ENCODE peak calls at places on chromosomes 2 and 18, in six cellular contexts. One of them, this sample, is unnamed.

GRCh38 chr2:86518498-86518897 is 44.7 kb downstream of the CHMP3 start:
- DNase-seq in memory B cell: no peak
- DNase-seq in heart right ventricle: peak; percentile 36
- DNase-seq in NCI-H2029 treated with DMSO at 0.1 percent for 48 hours: no peak
- DNase-seq in T follicular helper cell: peak; percentile 10
- DNase-seq in WTC11: peak; percentile 28
- DNase-seq in this sample: no peak

GRCh38 chr2:71713581-71714580 is 260.5 kb downstream of the DYSF start:
- DNase-seq in T follicular helper cell: no peak
- DNase-seq in WTC11: no peak
- DNase-seq in heart right ventricle: no peak
- DNase-seq in memory B cell: no peak
- DNase-seq in NCI-H2029 treated with DMSO at 0.1 percent for 48 hours: no peak
- DNase-seq in this sample: peak; percentile 74

GRCh38 chr2:85175369-85176299 is 42.4 kb downstream of the TCF7L1 start:
- DNase-seq in T follicular helper cell: no peak
- DNase-seq in WTC11: no peak
- DNase-seq in memory B cell: no peak
- DNase-seq in heart right ventricle: peak; percentile 43
- DNase-seq in NCI-H2029 treated with DMSO at 0.1 percent for 48 hours: peak; percentile 87
- DNase-seq in this sample: peak; percentile 80

GRCh38 chr2:74919827-74920226 is 38.6 kb upstream of the POLE4 start:
- DNase-seq in NCI-H2029 treated with DMSO at 0.1 percent for 48 hours: no peak
- DNase-seq in heart right ventricle: peak; percentile 36
- DNase-seq in WTC11: peak; percentile 89
- DNase-seq in memory B cell: peak; percentile 82
- DNase-seq in T follicular helper cell: peak; percentile 51
- DNase-seq in this sample: peak; percentile 77

GRCh38 chr2:83055338-83056010 is 1403.6 kb downstream of the SUCLG1 start:
- DNase-seq in T follicular helper cell: no peak
- DNase-seq in memory B cell: no peak
- DNase-seq in WTC11: no peak
- DNase-seq in NCI-H2029 treated with DMSO at 0.1 percent for 48 hours: no peak
- DNase-seq in heart right ventricle: no peak
- DNase-seq in this sample: peak; percentile 14

GRCh38 chr2:217612920-217613319 is 389.9 kb downstream of the TNS1 start:
- DNase-seq in WTC11: no peak
- DNase-seq in heart right ventricle: no peak
- DNase-seq in memory B cell: no peak
- DNase-seq in T follicular helper cell: no peak
- DNase-seq in NCI-H2029 treated with DMSO at 0.1 percent for 48 hours: no peak
- DNase-seq in this sample: no peak

GRCh38 chr18:42053188-42053781 is 98.3 kb downstream of the PIK3C3 start:
- DNase-seq in T follicular helper cell: peak; percentile 42
- DNase-seq in heart right ventricle: peak; percentile 45
- DNase-seq in WTC11: peak; percentile 52
- DNase-seq in NCI-H2029 treated with DMSO at 0.1 percent for 48 hours: peak; percentile 13
- DNase-seq in memory B cell: peak; percentile 28
- DNase-seq in this sample: peak; percentile 35

GRCh38 chr2:64952896-64953482 is 36.2 kb upstream of the SLC1A4 start:
- DNase-seq in memory B cell: no peak
- DNase-seq in NCI-H2029 treated with DMSO at 0.1 percent for 48 hours: no peak
- DNase-seq in WTC11: no peak
- DNase-seq in T follicular helper cell: no peak
- DNase-seq in heart right ventricle: no peak
- DNase-seq in this sample: peak; percentile 61

GRCh38 chr2:172282944-172283343 is 144.4 kb upstream of the ITGA6 start:
- DNase-seq in T follicular helper cell: no peak
- DNase-seq in heart right ventricle: no peak
- DNase-seq in NCI-H2029 treated with DMSO at 0.1 percent for 48 hours: no peak
- DNase-seq in WTC11: no peak
- DNase-seq in memory B cell: no peak
- DNase-seq in this sample: peak; percentile 64

GRCh38 chr2:64400103-64400728 is 53.7 kb upstream of the LGALSL start:
- DNase-seq in T follicular helper cell: no peak
- DNase-seq in WTC11: no peak
- DNase-seq in memory B cell: no peak
- DNase-seq in NCI-H2029 treated with DMSO at 0.1 percent for 48 hours: no peak
- DNase-seq in heart right ventricle: no peak
- DNase-seq in this sample: no peak

GRCh38 chr2:15899751-15900493 is 40.4 kb upstream of the MYCN start:
- DNase-seq in NCI-H2029 treated with DMSO at 0.1 percent for 48 hours: no peak
- DNase-seq in WTC11: no peak
- DNase-seq in T follicular helper cell: no peak
- DNase-seq in memory B cell: no peak
- DNase-seq in heart right ventricle: no peak
- DNase-seq in this sample: no peak

GRCh38 chr2:79984476-79984875 is 320.1 kb downstream of the LRRTM1 start:
- DNase-seq in WTC11: no peak
- DNase-seq in heart right ventricle: no peak
- DNase-seq in T follicular helper cell: no peak
- DNase-seq in NCI-H2029 treated with DMSO at 0.1 percent for 48 hours: no peak
- DNase-seq in memory B cell: no peak
- DNase-seq in this sample: peak; percentile 36

GRCh38 chr2:27238976-27239375 is 21.8 kb downstream of the CAD start:
- DNase-seq in T follicular helper cell: no peak
- DNase-seq in heart right ventricle: no peak
- DNase-seq in memory B cell: no peak
- DNase-seq in NCI-H2029 treated with DMSO at 0.1 percent for 48 hours: no peak
- DNase-seq in WTC11: no peak
- DNase-seq in this sample: no peak

GRCh38 chr18:36309436-36310391 is 12.2 kb downstream of the FHOD3 start:
- DNase-seq in T follicular helper cell: no peak
- DNase-seq in memory B cell: no peak
- DNase-seq in WTC11: no peak
- DNase-seq in NCI-H2029 treated with DMSO at 0.1 percent for 48 hours: no peak
- DNase-seq in heart right ventricle: no peak
- DNase-seq in this sample: peak; percentile 80

GRCh38 chr18:79283341-79283879 is 112.3 kb upstream of the NFATC1 start:
- DNase-seq in T follicular helper cell: no peak
- DNase-seq in memory B cell: no peak
- DNase-seq in WTC11: no peak
- DNase-seq in heart right ventricle: no peak
- DNase-seq in NCI-H2029 treated with DMSO at 0.1 percent for 48 hours: no peak
- DNase-seq in this sample: no peak